ENCODE peak calls at places on chromosomes 6 and 20, in seven cellular contexts. X is AG09309, O is NB4, V is gastrocnemius medialis, T is cardiac fibroblast, Q is lower leg skin, G is PC-3. F is an unnamed sample.

GRCh38 chr20:12896180-12896579 is 112.6 kb upstream of the SPTLC3 start:
- DNase-seq in X (no peak), O (no peak), V (no peak), T (no peak), Q (no peak), G (no peak), F (no peak)

GRCh38 chr6:118668761-118669411 is 17.5 kb upstream of the CEP85L start:
- DNase-seq in X (peak; percentile 25), O (no peak), V (peak; percentile 33), T (peak; percentile 66), Q (no peak), G (peak; percentile 17), F (peak; percentile 93)

GRCh38 chr20:49675368-49676151 is 38.1 kb downstream of the B4GALT5 start:
- DNase-seq in X (no peak), O (no peak), V (no peak), T (peak; percentile 38), Q (no peak), G (peak; percentile 93), F (no peak)

GRCh38 chr20:24153101-24154040 is 164.8 kb upstream of the GGTLC1 start:
- DNase-seq in X (no peak), O (no peak), V (no peak), T (no peak), Q (no peak), G (no peak), F (no peak)

GRCh38 chr6:33426590-33427563 is 7.0 kb downstream of the SYNGAP1 start:
- DNase-seq in X (no peak), O (peak; percentile 26), V (no peak), T (peak; percentile 18), Q (no peak), G (no peak), F (no peak)

GRCh38 chr6:129786548-129786947 is 74.6 kb downstream of the TMEM244 start:
- DNase-seq in X (no peak), O (no peak), V (no peak), T (peak; percentile 53), Q (no peak), G (peak; percentile 65), F (peak; percentile 26)

GRCh38 chr20:62754122-62754990 is 41.9 kb upstream of the MRGBP start:
- DNase-seq in X (no peak), O (no peak), V (no peak), T (no peak), Q (no peak), G (no peak), F (no peak)

GRCh38 chr6:30151580-30151979 is 9.4 kb downstream of the TRIM10 start:
- DNase-seq in X (no peak), O (peak; percentile 40), V (no peak), T (no peak), Q (no peak), G (no peak), F (no peak)

GRCh38 chr6:55449219-55449618 is 122.0 kb downstream of the GFRAL start:
- DNase-seq in X (no peak), O (peak; percentile 15), V (no peak), T (no peak), Q (no peak), G (peak; percentile 41), F (peak; percentile 57)

GRCh38 chr6:12113190-12113578 is 101.1 kb downstream of the HIVEP1 start:
- DNase-seq in X (peak; percentile 33), O (peak; percentile 29), V (no peak), T (peak; percentile 93), Q (no peak), G (peak; percentile 84), F (peak; percentile 91)

GRCh38 chr6:48068326-48069191 is 42.4 kb downstream of the PTCHD4 start:
- DNase-seq in X (no peak), O (no peak), V (no peak), T (no peak), Q (no peak), G (no peak), F (no peak)

GRCh38 chr6:88208736-88209135 is 42.6 kb upstream of the CNR1 start:
- DNase-seq in X (no peak), O (no peak), V (no peak), T (no peak), Q (no peak), G (no peak), F (no peak)

GRCh38 chr6:110325197-110325596 is 33.0 kb downstream of the METTL24 start:
- DNase-seq in X (peak; percentile 27), O (no peak), V (no peak), T (peak; percentile 51), Q (no peak), G (peak; percentile 41), F (peak; percentile 81)

GRCh38 chr6:35178932-35179832 is 34.6 kb upstream of the SCUBE3 start:
- DNase-seq in X (no peak), O (peak; percentile 46), V (no peak), T (no peak), Q (no peak), G (no peak), F (no peak)

GRCh38 chr6:30213654-30213998 is 420 bp upstream of the TRIM26 start:
- DNase-seq in X (no peak), O (no peak), V (no peak), T (no peak), Q (no peak), G (no peak), F (no peak)

GRCh38 chr6:46210294-46210693 is 39.5 kb upstream of the ENPP5 start:
- DNase-seq in X (no peak), O (no peak), V (no peak), T (no peak), Q (no peak), G (no peak), F (no peak)

GRCh38 chr20:49187330-49188100 is 619 bp downstream of the STAU1 start:
- DNase-seq in X (no peak), O (peak; percentile 47), V (peak; percentile 28), T (no peak), Q (peak; percentile 85), G (no peak), F (peak; percentile 18)

GRCh38 chr20:18717062-18717461 is 96.5 kb upstream of the SCP2D1 start:
- DNase-seq in X (no peak), O (no peak), V (no peak), T (no peak), Q (no peak), G (no peak), F (no peak)

GRCh38 chr6:37339911-37340638 is 13.7 kb upstream of the RNF8 start:
- DNase-seq in X (no peak), O (no peak), V (no peak), T (peak; percentile 32), Q (no peak), G (no peak), F (peak; percentile 31)

GRCh38 chr20:57397693-57398108 is 6.5 kb downstream of the RBM38 start:
- DNase-seq in X (no peak), O (peak; percentile 39), V (no peak), T (no peak), Q (no peak), G (no peak), F (no peak)

GRCh38 chr6:111990214-111990613 is 63.7 kb upstream of the CCN6 start:
- DNase-seq in X (no peak), O (no peak), V (no peak), T (no peak), Q (no peak), G (no peak), F (no peak)

GRCh38 chr6:70706491-70707123 is 38.9 kb downstream of the SMAP1 start:
- DNase-seq in X (no peak), O (peak; percentile 63), V (no peak), T (peak; percentile 75), Q (no peak), G (peak; percentile 71), F (peak; percentile 74)

GRCh38 chr6:107735906-107736635 is 88.0 kb downstream of the SCML4 start:
- DNase-seq in X (no peak), O (peak; percentile 53), V (no peak), T (no peak), Q (peak; percentile 63), G (no peak), F (no peak)

GRCh38 chr6:111805511-111806181 is 67.6 kb downstream of the FYN start:
- DNase-seq in X (no peak), O (peak; percentile 62), V (no peak), T (peak; percentile 69), Q (no peak), G (peak; percentile 65), F (peak; percentile 77)

GRCh38 chr20:62618622-62619529 is 23.4 kb upstream of the SLCO4A1 start:
- DNase-seq in X (no peak), O (peak; percentile 88), V (no peak), T (no peak), Q (no peak), G (no peak), F (no peak)

GRCh38 chr20:61915101-61915500 is 150.6 kb downstream of the TAF4 start:
- DNase-seq in X (no peak), O (no peak), V (no peak), T (no peak), Q (no peak), G (no peak), F (no peak)

GRCh38 chr6:104705095-104705707 is 154.5 kb downstream of the HACE1 start:
- DNase-seq in X (no peak), O (peak; percentile 94), V (no peak), T (peak; percentile 96), Q (no peak), G (peak; percentile 84), F (peak; percentile 89)

GRCh38 chr6:19613678-19614077 is 223.5 kb upstream of the ID4 start:
- DNase-seq in X (no peak), O (peak; percentile 26), V (no peak), T (peak; percentile 0), Q (no peak), G (peak; percentile 9), F (peak; percentile 13)
- TF ChIP-seq CTCF in X (no peak), O (peak; percentile 16), V (no peak), T (no peak), Q (no peak), G (no peak), F (peak; percentile 17)

GRCh38 chr6:157823523-157824370 is 701 bp downstream of the SNX9 start:
- DNase-seq in X (no peak), O (peak; percentile 69), V (peak; percentile 15), T (peak; percentile 83), Q (peak; percentile 86), G (peak; percentile 56), F (peak; percentile 74)
- H3K4me3 ChIP-seq in X (peak overlapping the region; percentile 67), O (peak overlapping the region; percentile 71), V (peak overlapping the region; percentile 97), T (peak overlapping the region; percentile 95), Q (peak overlapping the region; percentile 81), G (peak overlapping the region; percentile 83), F (peak overlapping the region; percentile 92)

GRCh38 chr6:617485-618100 is 39.3 kb downstream of the HUS1B start:
- DNase-seq in X (no peak), O (peak; percentile 13), V (peak; percentile 54), T (no peak), Q (no peak), G (peak; percentile 69), F (no peak)
- TF ChIP-seq CTCF in X (no peak), O (peak; percentile 9), V (no peak), T (no peak), Q (no peak), G (peak; percentile 73), F (no peak)

DNA sequence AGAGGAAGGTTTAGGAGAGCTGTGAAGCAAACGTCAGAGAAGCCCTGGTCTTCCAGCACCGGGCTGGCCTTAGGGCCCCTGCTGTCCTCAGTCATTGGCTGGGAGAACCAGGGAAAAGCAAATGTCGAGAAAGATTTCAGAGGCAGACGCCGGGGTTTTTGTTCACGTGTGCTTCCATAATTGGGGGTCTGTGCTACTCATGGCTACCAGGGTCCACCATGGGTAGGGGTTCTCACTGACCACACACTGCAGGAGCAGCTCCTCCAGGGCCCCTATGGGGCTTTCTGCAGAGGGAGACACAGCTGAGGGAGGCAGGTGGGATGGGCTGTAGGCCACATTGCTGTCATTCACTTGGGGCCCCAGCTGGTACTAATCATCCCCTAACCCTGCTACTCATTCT is 291.8 kb upstream of the FOXQ1 start:
- DNase-seq in X (no peak), O (no peak), V (no peak), T (no peak), Q (peak; percentile 72), G (no peak), F (no peak)
- H3K4me3 ChIP-seq in X (no peak overlapping the region), O (no peak overlapping the region), V (no peak overlapping the region), T (no peak overlapping the region), Q (no peak overlapping the region), G (no peak overlapping the region), F (no peak overlapping the region)